ENCODE peak calls at places on chromosomes 6 and 20, in five cellular contexts. H is right cardiac atrium, M is fibroblast of mammary gland, E is GM10248, F is A549. O is an unnamed sample.

GRCh38 chr6:40293824-40294188 is 293.4 kb downstream of the LRFN2 start:
- DNase-seq in E (no peak), F (no peak), M (no peak), H (no peak), O (no peak)

GRCh38 chr6:89375427-89375868 is 22.9 kb upstream of the UBE2J1 start:
- DNase-seq in M (no peak), H (no peak), F (no peak), E (peak), O (no peak)

GRCh38 chr20:25016471-25016870 is 23.9 kb upstream of the APMAP start:
- DNase-seq in F (no peak), H (no peak), M (no peak), E (no peak), O (no peak)

GRCh38 chr6:130026859-130027258 is 8.5 kb downstream of the L3MBTL3 start:
- DNase-seq in E (no peak), H (no peak), F (no peak), M (peak), O (no peak)

GRCh38 chr6:4776967-4777925 is 1.0 kb downstream of the CDYL start:
- DNase-seq in E (peak), H (peak), F (no peak), M (peak), O (no peak)

GRCh38 chr20:63295018-63295417 is 2.0 kb downstream of the COL20A1 start:
- DNase-seq in H (peak), E (no peak), M (no peak), F (no peak), O (no peak)

GRCh38 chr6:29968130-29968529 is 25.8 kb downstream of the HLA-A start:
- DNase-seq in M (peak), H (no peak), E (no peak), F (no peak), O (peak)

GRCh38 chr6:47144306-47144705 is 102.2 kb upstream of the ADGRF1 start:
- DNase-seq in M (peak), H (no peak), F (no peak), E (no peak), O (no peak)

GRCh38 chr6:1817033-1817761 is 207.5 kb downstream of the FOXC1 start:
- DNase-seq in F (no peak), M (peak), H (no peak), E (no peak), O (peak)

GRCh38 chr20:18783385-18783959 is 30.1 kb upstream of the SCP2D1 start:
- DNase-seq in H (no peak), M (no peak), F (no peak), E (no peak), O (no peak)

GRCh38 chr6:137443901-137444300 is 50.3 kb downstream of the OLIG3 start:
- DNase-seq in H (no peak), E (no peak), M (no peak), F (peak), O (no peak)

GRCh38 chr6:97147421-97147820 is 135.6 kb downstream of the MMS22L start:
- DNase-seq in H (no peak), F (no peak), M (no peak), E (no peak), O (no peak)

GRCh38 chr6:157268396-157268795 is 54.9 kb downstream of the TMEM242 start:
- DNase-seq in E (no peak), F (no peak), M (no peak), H (no peak), O (no peak)

GRCh38 chr6:73694711-73695411 is 1.1 kb upstream of the CD109 start:
- DNase-seq in H (no peak), F (no peak), E (no peak), M (peak), O (no peak)